ENCODE peak calls at places on chromosomes 5 and 9, in seven cellular contexts. L is neural progenitor cell; O is naive thymus-derived CD8-positive, alpha-beta T cell; A is endothelial cell; G is activated T-cell treated with anti-CD3 and anti-CD28 coated beads for 1 hour; Y is AG08395; Z is nephron progenitor cell. R is an unnamed sample.

GRCh38 chr5:43110606-43111170 is 10.0 kb upstream of the ZNF131 start:
- DNase-seq in L (peak; percentile 16), O (peak; percentile 28), A (peak; percentile 18), G (peak; percentile 17), Y (no peak), Z (peak; percentile 8), R (peak; percentile 28)

GRCh38 chr5:154178661-154179060 is 11.9 kb upstream of the GALNT10 start:
- DNase-seq in L (no peak), O (no peak), A (no peak), G (no peak), Y (no peak), Z (no peak), R (no peak)

GRCh38 chr9:70042461-70043215 is 1.0 kb upstream of the MAMDC2 start:
- DNase-seq in L (no peak), O (no peak), A (no peak), G (no peak), Y (no peak), Z (no peak), R (no peak)

GRCh38 chr9:137306546-137307254 is 4.6 kb upstream of the NRARP start:
- DNase-seq in L (no peak), O (no peak), A (no peak), G (no peak), Y (no peak), Z (no peak), R (no peak)

GRCh38 chr9:136196465-136197371 is 8.2 kb downstream of the LHX3 start:
- DNase-seq in L (no peak), O (no peak), A (no peak), G (no peak), Y (no peak), Z (no peak), R (no peak)

GRCh38 chr9:133119039-133119438 is 2.0 kb downstream of the RALGDS start:
- DNase-seq in L (no peak), O (no peak), A (peak; percentile 39), G (no peak), Y (no peak), Z (no peak), R (no peak)

GRCh38 chr5:10600629-10601245 is 36.9 kb downstream of the ANKRD33B start:
- DNase-seq in L (no peak), O (no peak), A (no peak), G (no peak), Y (no peak), Z (no peak), R (no peak)

GRCh38 chr9:91857291-91857781 is 92.7 kb downstream of the ROR2 start:
- DNase-seq in L (peak; percentile 86), O (no peak), A (peak; percentile 23), G (no peak), Y (no peak), Z (peak; percentile 71), R (no peak)

GRCh38 chr9:133506653-133507038 is 18.1 kb downstream of the MYMK start:
- DNase-seq in L (no peak), O (no peak), A (no peak), G (no peak), Y (peak; percentile 96), Z (peak; percentile 42), R (no peak)

GRCh38 chr5:176810687-176811501 is 535 bp downstream of the UNC5A start:
- DNase-seq in L (no peak), O (no peak), A (no peak), G (no peak), Y (peak; percentile 30), Z (no peak), R (no peak)